ENCODE peak calls at places on chromosomes 4 and X, in five cellular contexts. R is hypothalamus, M is upper lobe of right lung, X is kidney epithelial cell, T is GM20000. B is an unnamed sample.
A peak's percentile ranks its signal among the peaks of the same experiment; 100 is the strongest.

GRCh38 chr4:94126669-94127068 is 81.0 kb upstream of the SMARCAD1 start:
- DNase-seq in M (no peak), R (no peak), X (no peak), T (no peak), B (no peak)

GRCh38 chrX:78693547-78693946 is 34.4 kb upstream of the RTL3 start:
- DNase-seq in T (no peak), R (no peak), X (no peak), M (no peak), B (no peak)

GRCh38 chr4:6896035-6896434 is 13.6 kb upstream of the TBC1D14 start:
- DNase-seq in X (no peak), M (no peak), R (no peak), T (no peak), B (no peak)

GRCh38 chrX:153906126-153906917 is 1.8 kb downstream of the AVPR2 start:
- DNase-seq in M (no peak), T (no peak), R (no peak), X (no peak), B (peak; percentile 62)

GRCh38 chrX:72027024-72027913 is 104.4 kb downstream of the RTL5 start:
- DNase-seq in X (no peak), T (no peak), M (no peak), R (no peak), B (no peak)

GRCh38 chr4:77092832-77093800 is 17.3 kb upstream of the CCNI start:
- DNase-seq in X (no peak), T (no peak), R (no peak), M (no peak), B (no peak)

GRCh38 chrX:123713841-123714240 is 19.0 kb downstream of the THOC2 start:
- DNase-seq in T (no peak), X (no peak), M (no peak), R (no peak), B (no peak)

GRCh38 chrX:27918799-27919198 is 62.5 kb downstream of the DCAF8L1 start:
- DNase-seq in X (no peak), R (no peak), T (no peak), M (no peak), B (no peak)

GRCh38 chr4:56389558-56389957 is 2.3 kb upstream of the AASDH start:
- DNase-seq in T (no peak), M (no peak), X (no peak), R (no peak), B (no peak)

GRCh38 chr4:160745126-160745525 is 1418.7 kb downstream of the FSTL5 start:
- DNase-seq in T (no peak), M (no peak), R (no peak), X (peak; percentile 34), B (no peak)